ENCODE peak calls at places on chromosome 20, in ten cellular contexts. X is stimulated activated CD4-positive, alpha-beta T cell treated with anti-CD3 and anti-CD28 coated beads, Interleukin-15, amount 100 ng/mL, for 48 hours; H is GM18507; N is NCI-H526 treated with DMSO at 0.1 percent for 48 hours; J is NCI-H1105; K is hypothalamus; O is GM13977; C is foreskin fibroblast; B is effector memory CD8-positive, alpha-beta T cell; W is activated T-cell treated with anti-CD3 and anti-CD28 coated beads for 4 hours. F is an unnamed sample.

GRCh38 chr20:5864873-5865582 is 85.3 kb downstream of the TRMT6 start:
- DNase-seq in X (no peak), H (no peak), N (no peak), J (no peak), K (no peak), O (no peak), C (peak; percentile 33), B (no peak), W (no peak), F (no peak)

GRCh38 chr20:10647471-10647870 is 26.3 kb downstream of the JAG1 start:
- DNase-seq in X (no peak), H (no peak), N (peak; percentile 11), J (no peak), K (no peak), O (no peak), C (no peak), B (no peak), W (no peak), F (no peak)

GRCh38 chr20:33319986-33320385 is 37.0 kb downstream of the BPIFB1 start:
- DNase-seq in X (no peak), H (no peak), N (no peak), J (no peak), K (no peak), O (no peak), C (no peak), B (no peak), W (no peak), F (no peak)

GRCh38 chr20:47857142-47857993 is 72.1 kb upstream of the SULF2 start:
- DNase-seq in X (no peak), H (peak; percentile 32), N (no peak), J (no peak), K (no peak), O (peak; percentile 67), C (no peak), B (no peak), W (no peak), F (no peak)

GRCh38 chr20:21511850-21512633 is 1.8 kb downstream of the NKX2-2 start:
- DNase-seq in X (no peak), H (no peak), N (peak; percentile 43), J (no peak), K (peak; percentile 55), O (peak; percentile 65), C (no peak), B (no peak), W (no peak), F (no peak)

GRCh38 chr20:41738584-41739193 is 120.5 kb upstream of the CHD6 start:
- DNase-seq in X (peak; percentile 28), H (peak; percentile 26), N (peak; percentile 19), J (peak; percentile 66), K (peak; percentile 71), O (peak; percentile 44), C (peak; percentile 24), B (peak; percentile 5), W (no peak), F (no peak)

GRCh38 chr20:58308290-58308679 is 1.2 kb upstream of the RAB22A start:
- DNase-seq in X (no peak), H (no peak), N (no peak), J (no peak), K (no peak), O (no peak), C (no peak), B (peak; percentile 15), W (no peak), F (no peak)

GRCh38 chr20:50346372-50347347 is 156.0 kb downstream of the CEBPB start:
- DNase-seq in X (no peak), H (no peak), N (no peak), J (peak; percentile 83), K (peak; percentile 63), O (no peak), C (peak; percentile 83), B (no peak), W (no peak), F (no peak)

F was measured in vagina.